ENCODE peak calls at places on chromosomes 16 and 17, in ten cellular contexts. One of them, this sample, is unnamed.

GRCh38 chr17:12134101-12134500 is 113.4 kb downstream of the MAP2K4 start:
- DNase-seq in A549: no peak
- DNase-seq in stomach: no peak
- DNase-seq in heart left ventricle: no peak
- DNase-seq in NB4: no peak
- DNase-seq in endothelial cell of umbilical vein: no peak
- DNase-seq in sigmoid colon: no peak
- DNase-seq in esophagus squamous epithelium: no peak
- DNase-seq in adrenal gland: no peak
- DNase-seq in Peyer's patch: no peak
- DNase-seq in this sample: no peak

GRCh38 chr17:45225051-45225700 is 3.5 kb downstream of the FMNL1 start:
- DNase-seq in stomach: no peak
- DNase-seq in Peyer's patch: peak; percentile 48
- DNase-seq in A549: no peak
- DNase-seq in heart left ventricle: peak; percentile 59
- DNase-seq in NB4: no peak
- DNase-seq in sigmoid colon: no peak
- DNase-seq in adrenal gland: no peak
- DNase-seq in esophagus squamous epithelium: no peak
- DNase-seq in endothelial cell of umbilical vein: no peak
- DNase-seq in this sample: no peak

GRCh38 chr16:49528035-49528434 is 154.4 kb downstream of the C16orf78 start:
- DNase-seq in NB4: no peak
- DNase-seq in endothelial cell of umbilical vein: peak; percentile 40
- DNase-seq in sigmoid colon: no peak
- DNase-seq in adrenal gland: peak; percentile 22
- DNase-seq in Peyer's patch: no peak
- DNase-seq in stomach: no peak
- DNase-seq in heart left ventricle: no peak
- DNase-seq in esophagus squamous epithelium: no peak
- DNase-seq in A549: no peak
- DNase-seq in this sample: no peak

GRCh38 chr17:83182620-83183063 is 103.2 kb downstream of the METRNL start:
- DNase-seq in A549: no peak
- DNase-seq in esophagus squamous epithelium: no peak
- DNase-seq in endothelial cell of umbilical vein: no peak
- DNase-seq in stomach: no peak
- DNase-seq in Peyer's patch: peak; percentile 17
- DNase-seq in NB4: no peak
- DNase-seq in heart left ventricle: peak; percentile 74
- DNase-seq in adrenal gland: no peak
- DNase-seq in sigmoid colon: peak; percentile 74
- DNase-seq in this sample: no peak

GRCh38 chr17:16283705-16284104 is 66.7 kb downstream of the PIGL start:
- DNase-seq in NB4: no peak
- DNase-seq in heart left ventricle: no peak
- DNase-seq in endothelial cell of umbilical vein: peak; percentile 55
- DNase-seq in A549: no peak
- DNase-seq in sigmoid colon: no peak
- DNase-seq in stomach: no peak
- DNase-seq in Peyer's patch: no peak
- DNase-seq in adrenal gland: no peak
- DNase-seq in esophagus squamous epithelium: no peak
- DNase-seq in this sample: no peak

GRCh38 chr16:23284584-23284983 is 17.5 kb upstream of the SCNN1B start:
- DNase-seq in esophagus squamous epithelium: no peak
- DNase-seq in endothelial cell of umbilical vein: no peak
- DNase-seq in stomach: no peak
- DNase-seq in sigmoid colon: no peak
- DNase-seq in NB4: no peak
- DNase-seq in Peyer's patch: no peak
- DNase-seq in A549: no peak
- DNase-seq in adrenal gland: no peak
- DNase-seq in heart left ventricle: no peak
- DNase-seq in this sample: no peak

GRCh38 chr16:49213594-49213993 is 68.0 kb downstream of the CBLN1 start:
- DNase-seq in endothelial cell of umbilical vein: no peak
- DNase-seq in NB4: no peak
- DNase-seq in heart left ventricle: no peak
- DNase-seq in sigmoid colon: no peak
- DNase-seq in esophagus squamous epithelium: no peak
- DNase-seq in A549: no peak
- DNase-seq in stomach: no peak
- DNase-seq in Peyer's patch: no peak
- DNase-seq in adrenal gland: no peak
- DNase-seq in this sample: no peak

GRCh38 chr16:85192233-85192632 is 80.0 kb upstream of the CIBAR2 start:
- DNase-seq in endothelial cell of umbilical vein: no peak
- DNase-seq in Peyer's patch: no peak
- DNase-seq in A549: no peak
- DNase-seq in stomach: no peak
- DNase-seq in adrenal gland: no peak
- DNase-seq in NB4: no peak
- DNase-seq in heart left ventricle: no peak
- DNase-seq in esophagus squamous epithelium: no peak
- DNase-seq in sigmoid colon: no peak
- DNase-seq in this sample: no peak

GRCh38 chr17:81171941-81172340 is 5.9 kb upstream of the AATK start:
- DNase-seq in sigmoid colon: no peak
- DNase-seq in adrenal gland: no peak
- DNase-seq in heart left ventricle: no peak
- DNase-seq in stomach: no peak
- DNase-seq in NB4: no peak
- DNase-seq in endothelial cell of umbilical vein: no peak
- DNase-seq in Peyer's patch: no peak
- DNase-seq in esophagus squamous epithelium: no peak
- DNase-seq in A549: no peak
- DNase-seq in this sample: no peak

GRCh38 chr17:80270836-80271235 is 10.2 kb downstream of the RNF213 start:
- DNase-seq in Peyer's patch: no peak
- DNase-seq in sigmoid colon: no peak
- DNase-seq in stomach: no peak
- DNase-seq in heart left ventricle: no peak
- DNase-seq in adrenal gland: no peak
- DNase-seq in A549: peak; percentile 69
- DNase-seq in esophagus squamous epithelium: no peak
- DNase-seq in endothelial cell of umbilical vein: no peak
- DNase-seq in NB4: peak; percentile 41
- DNase-seq in this sample: no peak

GRCh38 chr17:17060930-17061329 is 18.7 kb downstream of the MPRIP start:
- DNase-seq in adrenal gland: no peak
- DNase-seq in stomach: no peak
- DNase-seq in A549: no peak
- DNase-seq in esophagus squamous epithelium: no peak
- DNase-seq in sigmoid colon: peak; percentile 35
- DNase-seq in Peyer's patch: no peak
- DNase-seq in heart left ventricle: no peak
- DNase-seq in endothelial cell of umbilical vein: no peak
- DNase-seq in NB4: no peak
- DNase-seq in this sample: no peak

GRCh38 chr17:10243905-10244844 is 45.8 kb upstream of the GAS7 start:
- DNase-seq in NB4: peak; percentile 24
- DNase-seq in endothelial cell of umbilical vein: no peak
- DNase-seq in heart left ventricle: peak; percentile 27
- DNase-seq in esophagus squamous epithelium: no peak
- DNase-seq in stomach: no peak
- DNase-seq in adrenal gland: no peak
- DNase-seq in sigmoid colon: peak; percentile 63
- DNase-seq in A549: no peak
- DNase-seq in Peyer's patch: no peak
- DNase-seq in this sample: no peak

GRCh38 chr16:50696575-50697420 is 3.4 kb downstream of the NOD2 start:
- DNase-seq in NB4: peak; percentile 51
- DNase-seq in adrenal gland: peak; percentile 82
- DNase-seq in A549: peak; percentile 20
- DNase-seq in stomach: peak; percentile 77
- DNase-seq in Peyer's patch: peak; percentile 70
- DNase-seq in heart left ventricle: peak; percentile 87
- DNase-seq in esophagus squamous epithelium: peak; percentile 55
- DNase-seq in sigmoid colon: peak; percentile 91
- DNase-seq in endothelial cell of umbilical vein: no peak
- DNase-seq in this sample: peak; percentile 91

GRCh38 chr17:68511254-68511670 is 968 bp upstream of the PRKAR1A start:
- DNase-seq in NB4: no peak
- DNase-seq in stomach: no peak
- DNase-seq in adrenal gland: peak; percentile 76
- DNase-seq in esophagus squamous epithelium: no peak
- DNase-seq in A549: peak; percentile 58
- DNase-seq in endothelial cell of umbilical vein: no peak
- DNase-seq in heart left ventricle: no peak
- DNase-seq in Peyer's patch: no peak
- DNase-seq in sigmoid colon: no peak
- DNase-seq in this sample: no peak

GRCh38 chr17:68513932-68514331 is 1.7 kb downstream of the PRKAR1A start:
- DNase-seq in adrenal gland: no peak
- DNase-seq in A549: no peak
- DNase-seq in NB4: no peak
- DNase-seq in heart left ventricle: no peak
- DNase-seq in stomach: no peak
- DNase-seq in esophagus squamous epithelium: no peak
- DNase-seq in endothelial cell of umbilical vein: peak; percentile 36
- DNase-seq in Peyer's patch: no peak
- DNase-seq in sigmoid colon: no peak
- DNase-seq in this sample: no peak

GRCh38 chr17:68512967-68513474 is 791 bp downstream of the PRKAR1A start:
- DNase-seq in Peyer's patch: no peak
- DNase-seq in adrenal gland: peak; percentile 44
- DNase-seq in A549: peak; percentile 49
- DNase-seq in endothelial cell of umbilical vein: peak; percentile 60
- DNase-seq in heart left ventricle: peak; percentile 43
- DNase-seq in NB4: peak; percentile 59
- DNase-seq in esophagus squamous epithelium: no peak
- DNase-seq in stomach: no peak
- DNase-seq in sigmoid colon: peak; percentile 75
- DNase-seq in this sample: peak; percentile 24

GRCh38 chr17:68512247-68512966 is at the start of gene PRKAR1A:
- DNase-seq in Peyer's patch: peak; percentile 92
- DNase-seq in endothelial cell of umbilical vein: peak; percentile 95
- DNase-seq in NB4: peak; percentile 92
- DNase-seq in stomach: peak; percentile 95
- DNase-seq in adrenal gland: peak; percentile 96
- DNase-seq in A549: peak; percentile 97
- DNase-seq in heart left ventricle: peak; percentile 96
- DNase-seq in sigmoid colon: peak; percentile 98
- DNase-seq in esophagus squamous epithelium: peak; percentile 70
- DNase-seq in this sample: peak; percentile 97

DNA sequence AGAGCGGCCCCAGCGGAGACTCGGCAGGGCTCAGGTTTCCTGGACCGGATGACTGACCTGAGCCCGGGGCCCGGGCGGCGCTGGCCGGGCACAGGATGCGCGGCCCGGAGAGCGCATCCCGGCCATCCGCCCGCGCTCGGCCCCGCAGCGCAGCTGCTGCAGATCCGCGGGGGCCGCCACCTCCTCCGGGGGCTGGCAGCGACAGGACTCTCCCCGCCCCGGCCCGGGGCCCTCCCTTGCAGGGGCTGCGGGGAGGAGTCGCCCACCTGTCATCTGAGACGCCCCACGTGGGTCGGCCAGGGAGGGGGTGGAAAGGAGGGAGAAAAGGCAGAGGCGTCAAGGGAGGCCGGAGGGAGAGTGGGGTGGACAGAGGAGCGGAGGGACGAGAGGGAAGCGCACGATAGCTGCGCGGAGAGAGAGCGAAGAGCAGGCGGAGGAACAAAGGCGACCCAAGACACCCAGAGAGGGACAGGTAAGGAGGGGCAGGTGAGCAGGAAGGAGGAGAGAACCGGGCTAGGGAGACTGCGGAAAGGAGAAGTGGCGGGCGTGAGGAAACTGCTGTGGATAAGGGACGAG is 471 bp upstream of the PRKAR1A start:
- DNase-seq in sigmoid colon: peak; percentile 93
- DNase-seq in A549: peak; percentile 72
- DNase-seq in heart left ventricle: peak; percentile 92
- DNase-seq in NB4: peak; percentile 54
- DNase-seq in endothelial cell of umbilical vein: peak; percentile 55
- DNase-seq in esophagus squamous epithelium: no peak
- DNase-seq in adrenal gland: peak; percentile 92
- DNase-seq in stomach: peak; percentile 69
- DNase-seq in Peyer's patch: peak; percentile 78
- DNase-seq in this sample: peak; percentile 85
- TF ChIP-seq POLR2A in sigmoid colon: no peak
- TF ChIP-seq POLR2A in A549: peak; percentile 13
- TF ChIP-seq POLR2A in heart left ventricle: no peak
- TF ChIP-seq POLR2A in NB4: no peak
- TF ChIP-seq POLR2A in endothelial cell of umbilical vein: no peak
- TF ChIP-seq POLR2A in esophagus squamous epithelium: peak; percentile 50
- TF ChIP-seq POLR2A in adrenal gland: peak; percentile 49
- TF ChIP-seq POLR2A in stomach: no peak
- TF ChIP-seq POLR2A in Peyer's patch: peak; percentile 19
- TF ChIP-seq POLR2A in this sample: no peak

GRCh38 chr17:73203135-73203787 is 10.4 kb downstream of the COG1 start:
- DNase-seq in esophagus squamous epithelium: no peak
- DNase-seq in endothelial cell of umbilical vein: peak; percentile 90
- DNase-seq in NB4: no peak
- DNase-seq in A549: no peak
- DNase-seq in stomach: peak; percentile 68
- DNase-seq in sigmoid colon: no peak
- DNase-seq in Peyer's patch: no peak
- DNase-seq in heart left ventricle: peak; percentile 41
- DNase-seq in adrenal gland: no peak
- DNase-seq in this sample: peak; percentile 76
- TF ChIP-seq POLR2A in esophagus squamous epithelium: no peak
- TF ChIP-seq POLR2A in endothelial cell of umbilical vein: no peak
- TF ChIP-seq POLR2A in NB4: no peak
- TF ChIP-seq POLR2A in A549: no peak
- TF ChIP-seq POLR2A in stomach: no peak
- TF ChIP-seq POLR2A in sigmoid colon: no peak
- TF ChIP-seq POLR2A in Peyer's patch: no peak
- TF ChIP-seq POLR2A in heart left ventricle: no peak
- TF ChIP-seq POLR2A in adrenal gland: no peak
- TF ChIP-seq POLR2A in this sample: no peak

GRCh38 chr16:88494335-88495154 is 41.5 kb downstream of the ZFPM1 start:
- DNase-seq in sigmoid colon: no peak
- DNase-seq in stomach: no peak
- DNase-seq in esophagus squamous epithelium: no peak
- DNase-seq in endothelial cell of umbilical vein: no peak
- DNase-seq in Peyer's patch: no peak
- DNase-seq in heart left ventricle: no peak
- DNase-seq in adrenal gland: no peak
- DNase-seq in NB4: no peak
- DNase-seq in A549: no peak
- DNase-seq in this sample: no peak
- TF ChIP-seq POLR2A in sigmoid colon: no peak
- TF ChIP-seq POLR2A in stomach: no peak
- TF ChIP-seq POLR2A in esophagus squamous epithelium: no peak
- TF ChIP-seq POLR2A in endothelial cell of umbilical vein: no peak
- TF ChIP-seq POLR2A in Peyer's patch: no peak
- TF ChIP-seq POLR2A in heart left ventricle: no peak
- TF ChIP-seq POLR2A in adrenal gland: no peak
- TF ChIP-seq POLR2A in NB4: no peak
- TF ChIP-seq POLR2A in A549: no peak
- TF ChIP-seq POLR2A in this sample: no peak

DNA sequence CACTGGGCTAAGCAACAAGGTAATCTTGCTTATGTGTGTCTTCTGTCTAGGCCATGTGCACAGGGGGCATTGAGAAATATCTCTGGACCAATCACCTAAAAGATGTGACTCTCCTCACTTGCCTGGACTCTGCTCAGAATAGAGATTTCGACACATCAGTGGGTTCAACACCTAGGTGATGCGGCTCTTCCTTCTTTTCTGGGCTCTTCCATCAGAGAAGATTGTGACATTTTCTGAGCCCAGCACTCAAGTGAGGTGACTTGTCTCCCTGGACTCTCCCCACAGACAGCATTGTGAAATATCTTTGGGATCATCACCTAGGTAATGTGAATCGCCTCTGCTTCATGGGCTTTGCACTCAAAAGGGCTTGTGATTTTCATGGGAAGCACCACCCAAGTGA is 1904.1 kb downstream of the TP53TG3F start:
- DNase-seq in heart left ventricle: no peak
- DNase-seq in A549: no peak
- DNase-seq in stomach: no peak
- DNase-seq in esophagus squamous epithelium: no peak
- DNase-seq in sigmoid colon: no peak
- DNase-seq in endothelial cell of umbilical vein: no peak
- DNase-seq in Peyer's patch: no peak
- DNase-seq in NB4: no peak
- DNase-seq in adrenal gland: no peak
- DNase-seq in this sample: no peak
- TF ChIP-seq POLR2A in heart left ventricle: no peak
- TF ChIP-seq POLR2A in A549: no peak
- TF ChIP-seq POLR2A in stomach: no peak
- TF ChIP-seq POLR2A in esophagus squamous epithelium: no peak
- TF ChIP-seq POLR2A in sigmoid colon: no peak
- TF ChIP-seq POLR2A in endothelial cell of umbilical vein: no peak
- TF ChIP-seq POLR2A in Peyer's patch: no peak
- TF ChIP-seq POLR2A in NB4: no peak
- TF ChIP-seq POLR2A in adrenal gland: no peak
- TF ChIP-seq POLR2A in this sample: no peak